ENCODE peak calls at places on chromosomes 2 and 18, in ten cellular contexts. Q, E, T, R, A, S, G, U, X and B are unnamed samples.

GRCh38 chr2:121038831-121039230 is 246.2 kb downstream of the TFCP2L1 start:
- DNase-seq in Q (no peak), U (no peak), G (no peak), E (peak), X (no peak), S (no peak), T (no peak), A (no peak), R (no peak), B (no peak)

GRCh38 chr2:102749938-102750337 is 11.9 kb upstream of the TMEM182 start:
- DNase-seq in T (no peak), U (no peak), E (no peak), Q (no peak), R (no peak), A (no peak), G (no peak), S (no peak), X (no peak), B (no peak)

GRCh38 chr2:63058742-63059433 is 8.3 kb downstream of the OTX1 start:
- DNase-seq in U (no peak), R (no peak), T (no peak), A (no peak), E (no peak), Q (no peak), S (no peak), G (no peak), X (no peak), B (no peak)

GRCh38 chr2:207133862-207134519 is 31.8 kb downstream of the KLF7 start:
- DNase-seq in X (no peak), R (no peak), E (no peak), S (peak), A (peak), T (peak), Q (no peak), U (no peak), G (peak), B (no peak)

GRCh38 chr2:101479328-101479727 is 4.4 kb upstream of the RFX8 start:
- DNase-seq in T (no peak), X (no peak), R (no peak), U (no peak), A (no peak), E (peak), Q (no peak), S (no peak), G (no peak), B (no peak)

GRCh38 chr2:44560352-44560751 is 198.6 kb downstream of the CAMKMT start:
- DNase-seq in Q (no peak), A (no peak), T (no peak), G (peak), U (no peak), E (peak), X (no peak), R (no peak), S (no peak), B (no peak)

GRCh38 chr18:41150316-41150715 is 804.7 kb upstream of the PIK3C3 start:
- DNase-seq in Q (no peak), T (no peak), U (no peak), X (no peak), R (no peak), S (no peak), A (no peak), E (peak), G (no peak), B (no peak)

GRCh38 chr2:219851169-219851568 is 223.7 kb downstream of the SLC4A3 start:
- DNase-seq in S (no peak), Q (no peak), A (no peak), U (no peak), G (no peak), R (no peak), X (no peak), E (no peak), T (no peak), B (no peak)

GRCh38 chr2:210072922-210073509 is 70.6 kb downstream of the RPE start:
- DNase-seq in R (no peak), S (peak), U (no peak), T (peak), Q (no peak), A (peak), X (no peak), G (peak), E (peak), B (no peak)

GRCh38 chr2:241724975-241725870 is 9.2 kb upstream of the D2HGDH start:
- DNase-seq in E (no peak), Q (no peak), S (no peak), R (no peak), T (no peak), G (no peak), U (no peak), A (no peak), X (no peak), B (no peak)